ENCODE peak calls at places on chromosomes 4 and X, in eight cellular contexts. One of them, this sample, is unnamed.
A peak's percentile ranks its signal among the peaks of the same experiment; 100 is the strongest.

GRCh38 chrX:153554519-153555167 is 37.2 kb downstream of the ATP2B3 start:
- DNase-seq in SW480: peak; percentile 41
- DNase-seq in activated CD4-positive, alpha-beta T cell treated with anti-CD3 and anti-CD28 coated beads, Interleukin-2, amount 50 U/mL, for 1 hour: peak; percentile 62
- DNase-seq in substantia nigra: peak; percentile 56
- DNase-seq in CD8-positive, alpha-beta T cell: peak; percentile 53
- DNase-seq in posterior cingulate gyrus: peak; percentile 70
- DNase-seq in AG08395: peak; percentile 70
- DNase-seq in globus pallidus: peak; percentile 81
- DNase-seq in this sample: peak; percentile 88

GRCh38 chr4:142845293-142846070 is 619 bp downstream of the INPP4B start:
- DNase-seq in SW480: no peak
- DNase-seq in activated CD4-positive, alpha-beta T cell treated with anti-CD3 and anti-CD28 coated beads, Interleukin-2, amount 50 U/mL, for 1 hour: no peak
- DNase-seq in substantia nigra: no peak
- DNase-seq in CD8-positive, alpha-beta T cell: no peak
- DNase-seq in posterior cingulate gyrus: no peak
- DNase-seq in AG08395: no peak
- DNase-seq in globus pallidus: no peak
- DNase-seq in this sample: peak; percentile 15

GRCh38 chr4:123807866-123808265 is 411.3 kb downstream of the SPRY1 start:
- DNase-seq in SW480: no peak
- DNase-seq in activated CD4-positive, alpha-beta T cell treated with anti-CD3 and anti-CD28 coated beads, Interleukin-2, amount 50 U/mL, for 1 hour: no peak
- DNase-seq in substantia nigra: no peak
- DNase-seq in CD8-positive, alpha-beta T cell: no peak
- DNase-seq in posterior cingulate gyrus: no peak
- DNase-seq in AG08395: no peak
- DNase-seq in globus pallidus: no peak
- DNase-seq in this sample: no peak

GRCh38 chr4:101833455-101833854 is 42.9 kb downstream of the BANK1 start:
- DNase-seq in SW480: no peak
- DNase-seq in activated CD4-positive, alpha-beta T cell treated with anti-CD3 and anti-CD28 coated beads, Interleukin-2, amount 50 U/mL, for 1 hour: no peak
- DNase-seq in substantia nigra: no peak
- DNase-seq in CD8-positive, alpha-beta T cell: no peak
- DNase-seq in posterior cingulate gyrus: no peak
- DNase-seq in AG08395: no peak
- DNase-seq in globus pallidus: no peak
- DNase-seq in this sample: no peak

GRCh38 chr4:26859762-26860156 is 882 bp upstream of the STIM2 start:
- DNase-seq in SW480: no peak
- DNase-seq in activated CD4-positive, alpha-beta T cell treated with anti-CD3 and anti-CD28 coated beads, Interleukin-2, amount 50 U/mL, for 1 hour: no peak
- DNase-seq in substantia nigra: no peak
- DNase-seq in CD8-positive, alpha-beta T cell: no peak
- DNase-seq in posterior cingulate gyrus: no peak
- DNase-seq in AG08395: no peak
- DNase-seq in globus pallidus: no peak
- DNase-seq in this sample: no peak

GRCh38 chrX:12013220-12013619 is 125.1 kb upstream of the FRMPD4 start:
- DNase-seq in SW480: peak; percentile 20
- DNase-seq in activated CD4-positive, alpha-beta T cell treated with anti-CD3 and anti-CD28 coated beads, Interleukin-2, amount 50 U/mL, for 1 hour: no peak
- DNase-seq in substantia nigra: no peak
- DNase-seq in CD8-positive, alpha-beta T cell: no peak
- DNase-seq in posterior cingulate gyrus: no peak
- DNase-seq in AG08395: peak; percentile 34
- DNase-seq in globus pallidus: no peak
- DNase-seq in this sample: no peak

GRCh38 chr4:3226944-3227343 is 22.0 kb upstream of the MSANTD1 start:
- DNase-seq in SW480: no peak
- DNase-seq in activated CD4-positive, alpha-beta T cell treated with anti-CD3 and anti-CD28 coated beads, Interleukin-2, amount 50 U/mL, for 1 hour: no peak
- DNase-seq in substantia nigra: no peak
- DNase-seq in CD8-positive, alpha-beta T cell: no peak
- DNase-seq in posterior cingulate gyrus: no peak
- DNase-seq in AG08395: no peak
- DNase-seq in globus pallidus: no peak
- DNase-seq in this sample: no peak

GRCh38 chrX:84729408-84729807 is 227.2 kb upstream of the HDX start:
- DNase-seq in SW480: no peak
- DNase-seq in activated CD4-positive, alpha-beta T cell treated with anti-CD3 and anti-CD28 coated beads, Interleukin-2, amount 50 U/mL, for 1 hour: no peak
- DNase-seq in substantia nigra: no peak
- DNase-seq in CD8-positive, alpha-beta T cell: no peak
- DNase-seq in posterior cingulate gyrus: no peak
- DNase-seq in AG08395: no peak
- DNase-seq in globus pallidus: no peak
- DNase-seq in this sample: no peak

GRCh38 chr4:14446311-14446710 is 556.0 kb upstream of the CPEB2 start:
- DNase-seq in SW480: no peak
- DNase-seq in activated CD4-positive, alpha-beta T cell treated with anti-CD3 and anti-CD28 coated beads, Interleukin-2, amount 50 U/mL, for 1 hour: no peak
- DNase-seq in substantia nigra: no peak
- DNase-seq in CD8-positive, alpha-beta T cell: no peak
- DNase-seq in posterior cingulate gyrus: no peak
- DNase-seq in AG08395: no peak
- DNase-seq in globus pallidus: no peak
- DNase-seq in this sample: no peak

GRCh38 chr4:28518781-28519180 is 1658.1 kb downstream of the STIM2 start:
- DNase-seq in SW480: no peak
- DNase-seq in activated CD4-positive, alpha-beta T cell treated with anti-CD3 and anti-CD28 coated beads, Interleukin-2, amount 50 U/mL, for 1 hour: no peak
- DNase-seq in substantia nigra: no peak
- DNase-seq in CD8-positive, alpha-beta T cell: no peak
- DNase-seq in posterior cingulate gyrus: no peak
- DNase-seq in AG08395: peak; percentile 9
- DNase-seq in globus pallidus: no peak
- DNase-seq in this sample: no peak

GRCh38 chr4:8851321-8852117 is 20.1 kb downstream of the HMX1 start:
- DNase-seq in SW480: no peak
- DNase-seq in activated CD4-positive, alpha-beta T cell treated with anti-CD3 and anti-CD28 coated beads, Interleukin-2, amount 50 U/mL, for 1 hour: no peak
- DNase-seq in substantia nigra: no peak
- DNase-seq in CD8-positive, alpha-beta T cell: no peak
- DNase-seq in posterior cingulate gyrus: no peak
- DNase-seq in AG08395: no peak
- DNase-seq in globus pallidus: no peak
- DNase-seq in this sample: no peak

GRCh38 chr4:148007303-148007702 is 275.4 kb downstream of the ARHGAP10 start:
- DNase-seq in SW480: peak; percentile 1
- DNase-seq in activated CD4-positive, alpha-beta T cell treated with anti-CD3 and anti-CD28 coated beads, Interleukin-2, amount 50 U/mL, for 1 hour: no peak
- DNase-seq in substantia nigra: no peak
- DNase-seq in CD8-positive, alpha-beta T cell: no peak
- DNase-seq in posterior cingulate gyrus: no peak
- DNase-seq in AG08395: peak; percentile 90
- DNase-seq in globus pallidus: no peak
- DNase-seq in this sample: no peak

GRCh38 chrX:25015486-25016360 is at the start of gene ARX:
- DNase-seq in SW480: no peak
- DNase-seq in activated CD4-positive, alpha-beta T cell treated with anti-CD3 and anti-CD28 coated beads, Interleukin-2, amount 50 U/mL, for 1 hour: no peak
- DNase-seq in substantia nigra: peak; percentile 26
- DNase-seq in CD8-positive, alpha-beta T cell: no peak
- DNase-seq in posterior cingulate gyrus: peak; percentile 63
- DNase-seq in AG08395: peak; percentile 52
- DNase-seq in globus pallidus: peak; percentile 65
- DNase-seq in this sample: peak; percentile 69

GRCh38 chr4:98527528-98527927 is 130.9 kb downstream of the TSPAN5 start:
- DNase-seq in SW480: no peak
- DNase-seq in activated CD4-positive, alpha-beta T cell treated with anti-CD3 and anti-CD28 coated beads, Interleukin-2, amount 50 U/mL, for 1 hour: no peak
- DNase-seq in substantia nigra: no peak
- DNase-seq in CD8-positive, alpha-beta T cell: no peak
- DNase-seq in posterior cingulate gyrus: no peak
- DNase-seq in AG08395: no peak
- DNase-seq in globus pallidus: no peak
- DNase-seq in this sample: no peak

GRCh38 chrX:39275500-39276068 is 474.3 kb downstream of the MID1IP1 start:
- DNase-seq in SW480: no peak
- DNase-seq in activated CD4-positive, alpha-beta T cell treated with anti-CD3 and anti-CD28 coated beads, Interleukin-2, amount 50 U/mL, for 1 hour: no peak
- DNase-seq in substantia nigra: no peak
- DNase-seq in CD8-positive, alpha-beta T cell: no peak
- DNase-seq in posterior cingulate gyrus: no peak
- DNase-seq in AG08395: no peak
- DNase-seq in globus pallidus: no peak
- DNase-seq in this sample: no peak

GRCh38 chr4:153341575-153342090 is 2.9 kb upstream of the MND1 start:
- DNase-seq in SW480: peak; percentile 50
- DNase-seq in activated CD4-positive, alpha-beta T cell treated with anti-CD3 and anti-CD28 coated beads, Interleukin-2, amount 50 U/mL, for 1 hour: no peak
- DNase-seq in substantia nigra: no peak
- DNase-seq in CD8-positive, alpha-beta T cell: no peak
- DNase-seq in posterior cingulate gyrus: no peak
- DNase-seq in AG08395: no peak
- DNase-seq in globus pallidus: no peak
- DNase-seq in this sample: no peak

GRCh38 chr4:183816077-183816476 is 89.0 kb upstream of the STOX2 start:
- DNase-seq in SW480: no peak
- DNase-seq in activated CD4-positive, alpha-beta T cell treated with anti-CD3 and anti-CD28 coated beads, Interleukin-2, amount 50 U/mL, for 1 hour: no peak
- DNase-seq in substantia nigra: no peak
- DNase-seq in CD8-positive, alpha-beta T cell: no peak
- DNase-seq in posterior cingulate gyrus: no peak
- DNase-seq in AG08395: no peak
- DNase-seq in globus pallidus: no peak
- DNase-seq in this sample: no peak

GRCh38 chr4:25908491-25908901 is 5.5 kb upstream of the SMIM20 start:
- DNase-seq in SW480: peak; percentile 67
- DNase-seq in activated CD4-positive, alpha-beta T cell treated with anti-CD3 and anti-CD28 coated beads, Interleukin-2, amount 50 U/mL, for 1 hour: no peak
- DNase-seq in substantia nigra: no peak
- DNase-seq in CD8-positive, alpha-beta T cell: no peak
- DNase-seq in posterior cingulate gyrus: peak; percentile 14
- DNase-seq in AG08395: peak; percentile 96
- DNase-seq in globus pallidus: peak; percentile 57
- DNase-seq in this sample: peak; percentile 72

GRCh38 chr4:135098061-135098460 is 896.5 kb upstream of the PABPC4L start:
- DNase-seq in SW480: no peak
- DNase-seq in activated CD4-positive, alpha-beta T cell treated with anti-CD3 and anti-CD28 coated beads, Interleukin-2, amount 50 U/mL, for 1 hour: no peak
- DNase-seq in substantia nigra: no peak
- DNase-seq in CD8-positive, alpha-beta T cell: no peak
- DNase-seq in posterior cingulate gyrus: no peak
- DNase-seq in AG08395: no peak
- DNase-seq in globus pallidus: no peak
- DNase-seq in this sample: no peak

GRCh38 chrX:49919617-49920016 is 2.8 kb upstream of the CLCN5 start:
- DNase-seq in SW480: no peak
- DNase-seq in activated CD4-positive, alpha-beta T cell treated with anti-CD3 and anti-CD28 coated beads, Interleukin-2, amount 50 U/mL, for 1 hour: peak; percentile 8
- DNase-seq in substantia nigra: peak; percentile 19
- DNase-seq in CD8-positive, alpha-beta T cell: peak; percentile 22
- DNase-seq in posterior cingulate gyrus: no peak
- DNase-seq in AG08395: peak; percentile 19
- DNase-seq in globus pallidus: peak; percentile 16
- DNase-seq in this sample: peak; percentile 9

GRCh38 chrX:10221651-10222050 is 64.9 kb downstream of the CLCN4 start:
- DNase-seq in SW480: no peak
- DNase-seq in activated CD4-positive, alpha-beta T cell treated with anti-CD3 and anti-CD28 coated beads, Interleukin-2, amount 50 U/mL, for 1 hour: no peak
- DNase-seq in substantia nigra: no peak
- DNase-seq in CD8-positive, alpha-beta T cell: no peak
- DNase-seq in posterior cingulate gyrus: no peak
- DNase-seq in AG08395: no peak
- DNase-seq in globus pallidus: no peak
- DNase-seq in this sample: no peak

GRCh38 chr4:120826449-120826848 is 96.1 kb downstream of the PRDM5 start:
- DNase-seq in SW480: no peak
- DNase-seq in activated CD4-positive, alpha-beta T cell treated with anti-CD3 and anti-CD28 coated beads, Interleukin-2, amount 50 U/mL, for 1 hour: no peak
- DNase-seq in substantia nigra: no peak
- DNase-seq in CD8-positive, alpha-beta T cell: no peak
- DNase-seq in posterior cingulate gyrus: no peak
- DNase-seq in AG08395: no peak
- DNase-seq in globus pallidus: no peak
- DNase-seq in this sample: no peak

GRCh38 chr4:183688216-183688615 is 29.1 kb downstream of the TRAPPC11 start:
- DNase-seq in SW480: no peak
- DNase-seq in activated CD4-positive, alpha-beta T cell treated with anti-CD3 and anti-CD28 coated beads, Interleukin-2, amount 50 U/mL, for 1 hour: no peak
- DNase-seq in substantia nigra: no peak
- DNase-seq in CD8-positive, alpha-beta T cell: no peak
- DNase-seq in posterior cingulate gyrus: no peak
- DNase-seq in AG08395: no peak
- DNase-seq in globus pallidus: no peak
- DNase-seq in this sample: no peak

GRCh38 chrX:54710920-54711319 is 87.1 kb downstream of the ITIH6 start:
- DNase-seq in SW480: no peak
- DNase-seq in activated CD4-positive, alpha-beta T cell treated with anti-CD3 and anti-CD28 coated beads, Interleukin-2, amount 50 U/mL, for 1 hour: no peak
- DNase-seq in substantia nigra: no peak
- DNase-seq in CD8-positive, alpha-beta T cell: no peak
- DNase-seq in posterior cingulate gyrus: no peak
- DNase-seq in AG08395: no peak
- DNase-seq in globus pallidus: no peak
- DNase-seq in this sample: no peak

GRCh38 chrX:2650865-2651264 is 40.2 kb upstream of the CD99 start:
- DNase-seq in SW480: no peak
- DNase-seq in activated CD4-positive, alpha-beta T cell treated with anti-CD3 and anti-CD28 coated beads, Interleukin-2, amount 50 U/mL, for 1 hour: no peak
- DNase-seq in substantia nigra: no peak
- DNase-seq in CD8-positive, alpha-beta T cell: no peak
- DNase-seq in posterior cingulate gyrus: no peak
- DNase-seq in AG08395: peak; percentile 28
- DNase-seq in globus pallidus: no peak
- DNase-seq in this sample: peak; percentile 18

GRCh38 chrX:41022579-41022978 is 62.7 kb upstream of the USP9X start:
- DNase-seq in SW480: peak; percentile 93
- DNase-seq in activated CD4-positive, alpha-beta T cell treated with anti-CD3 and anti-CD28 coated beads, Interleukin-2, amount 50 U/mL, for 1 hour: no peak
- DNase-seq in substantia nigra: no peak
- DNase-seq in CD8-positive, alpha-beta T cell: no peak
- DNase-seq in posterior cingulate gyrus: no peak
- DNase-seq in AG08395: no peak
- DNase-seq in globus pallidus: no peak
- DNase-seq in this sample: no peak

GRCh38 chrX:132463411-132463810 is 25.4 kb downstream of the MBNL3 start:
- DNase-seq in SW480: no peak
- DNase-seq in activated CD4-positive, alpha-beta T cell treated with anti-CD3 and anti-CD28 coated beads, Interleukin-2, amount 50 U/mL, for 1 hour: no peak
- DNase-seq in substantia nigra: no peak
- DNase-seq in CD8-positive, alpha-beta T cell: no peak
- DNase-seq in posterior cingulate gyrus: no peak
- DNase-seq in AG08395: no peak
- DNase-seq in globus pallidus: no peak
- DNase-seq in this sample: no peak

GRCh38 chr4:140156529-140157171 is 2.7 kb upstream of the MAML3 start:
- DNase-seq in SW480: peak; percentile 56
- DNase-seq in activated CD4-positive, alpha-beta T cell treated with anti-CD3 and anti-CD28 coated beads, Interleukin-2, amount 50 U/mL, for 1 hour: no peak
- DNase-seq in substantia nigra: no peak
- DNase-seq in CD8-positive, alpha-beta T cell: no peak
- DNase-seq in posterior cingulate gyrus: no peak
- DNase-seq in AG08395: no peak
- DNase-seq in globus pallidus: no peak
- DNase-seq in this sample: no peak

GRCh38 chrX:1727531-1728027 is 112.7 kb downstream of the ASMT start:
- DNase-seq in SW480: peak; percentile 73
- DNase-seq in activated CD4-positive, alpha-beta T cell treated with anti-CD3 and anti-CD28 coated beads, Interleukin-2, amount 50 U/mL, for 1 hour: no peak
- DNase-seq in substantia nigra: no peak
- DNase-seq in CD8-positive, alpha-beta T cell: no peak
- DNase-seq in posterior cingulate gyrus: no peak
- DNase-seq in AG08395: no peak
- DNase-seq in globus pallidus: no peak
- DNase-seq in this sample: no peak

GRCh38 chr4:122658818-122659295 is 38.0 kb upstream of the IL21 start:
- DNase-seq in SW480: no peak
- DNase-seq in activated CD4-positive, alpha-beta T cell treated with anti-CD3 and anti-CD28 coated beads, Interleukin-2, amount 50 U/mL, for 1 hour: no peak
- DNase-seq in substantia nigra: no peak
- DNase-seq in CD8-positive, alpha-beta T cell: no peak
- DNase-seq in posterior cingulate gyrus: no peak
- DNase-seq in AG08395: no peak
- DNase-seq in globus pallidus: no peak
- DNase-seq in this sample: no peak

GRCh38 chr4:124785645-124786044 is 73.1 kb upstream of the ANKRD50 start:
- DNase-seq in SW480: no peak
- DNase-seq in activated CD4-positive, alpha-beta T cell treated with anti-CD3 and anti-CD28 coated beads, Interleukin-2, amount 50 U/mL, for 1 hour: no peak
- DNase-seq in substantia nigra: no peak
- DNase-seq in CD8-positive, alpha-beta T cell: no peak
- DNase-seq in posterior cingulate gyrus: no peak
- DNase-seq in AG08395: no peak
- DNase-seq in globus pallidus: no peak
- DNase-seq in this sample: no peak

GRCh38 chrX:45513042-45513441 is 312.4 kb upstream of the DIPK2B start:
- DNase-seq in SW480: peak; percentile 22
- DNase-seq in activated CD4-positive, alpha-beta T cell treated with anti-CD3 and anti-CD28 coated beads, Interleukin-2, amount 50 U/mL, for 1 hour: no peak
- DNase-seq in substantia nigra: no peak
- DNase-seq in CD8-positive, alpha-beta T cell: no peak
- DNase-seq in posterior cingulate gyrus: no peak
- DNase-seq in AG08395: no peak
- DNase-seq in globus pallidus: no peak
- DNase-seq in this sample: no peak

This sample was measured in Ammon's horn.